ENCODE peak calls at places on chromosomes 7 and 10, in seven cellular contexts. M is GM12865; W is activated naive CD4-positive, alpha-beta T cell treated with Interleukin-2 at 50 U/mL for 16 hours; G is hypothalamus; Y is AG10803; J is globus pallidus; N is germinal center. R is an unnamed sample.
A peak's percentile ranks its signal among the peaks of the same experiment; 100 is the strongest.

GRCh38 chr10:73810735-73811465 is 498 bp downstream of the NDST2 start:
- DNase-seq in M (peak; percentile 69), W (peak; percentile 60), G (no peak), Y (peak; percentile 24), J (no peak), N (peak; percentile 66), R (no peak)

GRCh38 chr10:90652519-90652918 is 205.3 kb downstream of the HTR7 start:
- DNase-seq in M (peak; percentile 17), W (no peak), G (no peak), Y (no peak), J (no peak), N (no peak), R (no peak)

GRCh38 chr7:91228327-91228726 is 35.9 kb upstream of the FZD1 start:
- DNase-seq in M (no peak), W (no peak), G (no peak), Y (no peak), J (no peak), N (no peak), R (no peak)

GRCh38 chr10:103458720-103459119 is at the start of gene CALHM1:
- DNase-seq in M (peak; percentile 57), W (no peak), G (no peak), Y (no peak), J (no peak), N (peak; percentile 47), R (no peak)

GRCh38 chr7:134175724-134176350 is 48.7 kb downstream of the LRGUK start:
- DNase-seq in M (no peak), W (no peak), G (no peak), Y (peak; percentile 61), J (no peak), N (no peak), R (no peak)

GRCh38 chr7:42217548-42217947 is 19.5 kb downstream of the GLI3 start:
- DNase-seq in M (no peak), W (no peak), G (no peak), Y (peak; percentile 78), J (no peak), N (no peak), R (no peak)

GRCh38 chr7:67918158-67918557 is 921.5 kb downstream of the TYW1 start:
- DNase-seq in M (peak; percentile 17), W (no peak), G (no peak), Y (no peak), J (no peak), N (peak; percentile 6), R (no peak)

GRCh38 chr10:71998840-71999194 is 34.6 kb downstream of the CHST3 start:
- DNase-seq in M (no peak), W (no peak), G (peak; percentile 46), Y (peak; percentile 69), J (no peak), N (no peak), R (no peak)

GRCh38 chr7:94466516-94466915 is 43.1 kb upstream of the CASD1 start:
- DNase-seq in M (no peak), W (no peak), G (no peak), Y (no peak), J (no peak), N (no peak), R (no peak)

GRCh38 chr7:156657681-156658080 is 17.1 kb downstream of the RNF32 start:
- DNase-seq in M (no peak), W (no peak), G (no peak), Y (no peak), J (no peak), N (no peak), R (no peak)

GRCh38 chr10:29007748-29008610 is 280.9 kb upstream of the LYZL1 start:
- DNase-seq in M (no peak), W (no peak), G (no peak), Y (no peak), J (no peak), N (no peak), R (no peak)

GRCh38 chr10:31618541-31619291 is 299.7 kb downstream of the ZEB1 start:
- DNase-seq in M (no peak), W (no peak), G (no peak), Y (peak; percentile 99), J (no peak), N (no peak), R (no peak)

GRCh38 chr10:123459371-123460224 is 206.6 kb upstream of the GPR26 start:
- DNase-seq in M (no peak), W (no peak), G (no peak), Y (no peak), J (no peak), N (no peak), R (no peak)

GRCh38 chr10:103847909-103848468 is 7.4 kb downstream of the SH3PXD2A start:
- DNase-seq in M (no peak), W (no peak), G (no peak), Y (no peak), J (no peak), N (no peak), R (no peak)

GRCh38 chr7:50648570-50649169 is 83.5 kb upstream of the DDC start:
- DNase-seq in M (no peak), W (no peak), G (no peak), Y (no peak), J (no peak), N (no peak), R (no peak)